ENCODE peak calls at places on chromosome 18, in eight cellular contexts. One of them, this sample, is unnamed.

GRCh38 chr18:23354625-23355024 is 98.5 kb upstream of the RIOK3 start:
- DNase-seq in breast epithelium: no peak
- DNase-seq in Panc1: no peak
- DNase-seq in prostate gland: no peak
- DNase-seq in HCT116: no peak
- DNase-seq in GM12878: no peak
- DNase-seq in suprapubic skin: no peak
- DNase-seq in GM23338: no peak
- DNase-seq in this sample: no peak

GRCh38 chr18:49112031-49112430 is 161.3 kb upstream of the SMAD7 start:
- DNase-seq in breast epithelium: no peak
- DNase-seq in Panc1: no peak
- DNase-seq in prostate gland: no peak
- DNase-seq in HCT116: no peak
- DNase-seq in GM12878: no peak
- DNase-seq in suprapubic skin: no peak
- DNase-seq in GM23338: peak; percentile 53
- DNase-seq in this sample: no peak

GRCh38 chr18:30359521-30359920 is 683.0 kb downstream of the DSC3 start:
- DNase-seq in breast epithelium: no peak
- DNase-seq in Panc1: no peak
- DNase-seq in prostate gland: no peak
- DNase-seq in HCT116: no peak
- DNase-seq in GM12878: no peak
- DNase-seq in suprapubic skin: no peak
- DNase-seq in GM23338: no peak
- DNase-seq in this sample: no peak

GRCh38 chr18:7872569-7872968 is 305.5 kb downstream of the PTPRM start:
- DNase-seq in breast epithelium: no peak
- DNase-seq in Panc1: no peak
- DNase-seq in prostate gland: no peak
- DNase-seq in HCT116: peak; percentile 71
- DNase-seq in GM12878: no peak
- DNase-seq in suprapubic skin: no peak
- DNase-seq in GM23338: no peak
- DNase-seq in this sample: no peak

GRCh38 chr18:44733069-44733753 is 52.5 kb downstream of the SETBP1 start:
- DNase-seq in breast epithelium: no peak
- DNase-seq in Panc1: no peak
- DNase-seq in prostate gland: no peak
- DNase-seq in HCT116: no peak
- DNase-seq in GM12878: no peak
- DNase-seq in suprapubic skin: no peak
- DNase-seq in GM23338: no peak
- DNase-seq in this sample: no peak

GRCh38 chr18:45106331-45106774 is 425.7 kb downstream of the SETBP1 start:
- DNase-seq in breast epithelium: no peak
- DNase-seq in Panc1: no peak
- DNase-seq in prostate gland: no peak
- DNase-seq in HCT116: no peak
- DNase-seq in GM12878: peak; percentile 87
- DNase-seq in suprapubic skin: no peak
- DNase-seq in GM23338: no peak
- DNase-seq in this sample: no peak

GRCh38 chr18:26574958-26575864 is 26.9 kb upstream of the KCTD1 start:
- DNase-seq in breast epithelium: peak; percentile 36
- DNase-seq in Panc1: no peak
- DNase-seq in prostate gland: peak; percentile 76
- DNase-seq in HCT116: no peak
- DNase-seq in GM12878: no peak
- DNase-seq in suprapubic skin: no peak
- DNase-seq in GM23338: peak; percentile 83
- DNase-seq in this sample: peak; percentile 38

GRCh38 chr18:48546411-48546810 is 7.6 kb downstream of the CTIF start:
- DNase-seq in breast epithelium: no peak
- DNase-seq in Panc1: no peak
- DNase-seq in prostate gland: no peak
- DNase-seq in HCT116: no peak
- DNase-seq in GM12878: no peak
- DNase-seq in suprapubic skin: peak; percentile 26
- DNase-seq in GM23338: no peak
- DNase-seq in this sample: no peak

GRCh38 chr18:6088432-6088831 is 193.1 kb upstream of the TMEM200C start:
- DNase-seq in breast epithelium: no peak
- DNase-seq in Panc1: no peak
- DNase-seq in prostate gland: no peak
- DNase-seq in HCT116: no peak
- DNase-seq in GM12878: peak; percentile 11
- DNase-seq in suprapubic skin: no peak
- DNase-seq in GM23338: no peak
- DNase-seq in this sample: no peak

GRCh38 chr18:34834897-34835296 is 124.8 kb downstream of the DTNA start:
- DNase-seq in breast epithelium: no peak
- DNase-seq in Panc1: no peak
- DNase-seq in prostate gland: no peak
- DNase-seq in HCT116: no peak
- DNase-seq in GM12878: no peak
- DNase-seq in suprapubic skin: no peak
- DNase-seq in GM23338: no peak
- DNase-seq in this sample: no peak

GRCh38 chr18:23228102-23229051 is 93.1 kb downstream of the CABLES1 start:
- DNase-seq in breast epithelium: no peak
- DNase-seq in Panc1: no peak
- DNase-seq in prostate gland: no peak
- DNase-seq in HCT116: no peak
- DNase-seq in GM12878: peak; percentile 82
- DNase-seq in suprapubic skin: no peak
- DNase-seq in GM23338: no peak
- DNase-seq in this sample: no peak

GRCh38 chr18:49845629-49846252 is 32.4 kb upstream of the ACAA2 start:
- DNase-seq in breast epithelium: no peak
- DNase-seq in Panc1: no peak
- DNase-seq in prostate gland: no peak
- DNase-seq in HCT116: no peak
- DNase-seq in GM12878: no peak
- DNase-seq in suprapubic skin: no peak
- DNase-seq in GM23338: no peak
- DNase-seq in this sample: no peak

GRCh38 chr18:34971313-34971712 is 69.9 kb upstream of the MAPRE2 start:
- DNase-seq in breast epithelium: no peak
- DNase-seq in Panc1: no peak
- DNase-seq in prostate gland: no peak
- DNase-seq in HCT116: no peak
- DNase-seq in GM12878: no peak
- DNase-seq in suprapubic skin: no peak
- DNase-seq in GM23338: no peak
- DNase-seq in this sample: no peak

GRCh38 chr18:75160315-75160714 is 48.6 kb downstream of the PTGR3 start:
- DNase-seq in breast epithelium: no peak
- DNase-seq in Panc1: no peak
- DNase-seq in prostate gland: no peak
- DNase-seq in HCT116: no peak
- DNase-seq in GM12878: no peak
- DNase-seq in suprapubic skin: peak; percentile 73
- DNase-seq in GM23338: peak; percentile 48
- DNase-seq in this sample: no peak

GRCh38 chr18:49277395-49278036 is 182.9 kb downstream of the DYM start:
- DNase-seq in breast epithelium: no peak
- DNase-seq in Panc1: no peak
- DNase-seq in prostate gland: no peak
- DNase-seq in HCT116: no peak
- DNase-seq in GM12878: no peak
- DNase-seq in suprapubic skin: no peak
- DNase-seq in GM23338: no peak
- DNase-seq in this sample: no peak

GRCh38 chr18:28284132-28284531 is 107.2 kb upstream of the CDH2 start:
- DNase-seq in breast epithelium: no peak
- DNase-seq in Panc1: no peak
- DNase-seq in prostate gland: no peak
- DNase-seq in HCT116: no peak
- DNase-seq in GM12878: no peak
- DNase-seq in suprapubic skin: no peak
- DNase-seq in GM23338: no peak
- DNase-seq in this sample: no peak

GRCh38 chr18:70454705-70455322 is 166.0 kb downstream of the SOCS6 start:
- DNase-seq in breast epithelium: no peak
- DNase-seq in Panc1: peak; percentile 61
- DNase-seq in prostate gland: peak; percentile 44
- DNase-seq in HCT116: peak; percentile 67
- DNase-seq in GM12878: no peak
- DNase-seq in suprapubic skin: no peak
- DNase-seq in GM23338: peak; percentile 81
- DNase-seq in this sample: no peak

GRCh38 chr18:3610818-3611217 is 160.8 kb downstream of the TGIF1 start:
- DNase-seq in breast epithelium: no peak
- DNase-seq in Panc1: no peak
- DNase-seq in prostate gland: no peak
- DNase-seq in HCT116: no peak
- DNase-seq in GM12878: no peak
- DNase-seq in suprapubic skin: peak; percentile 65
- DNase-seq in GM23338: no peak
- DNase-seq in this sample: no peak

GRCh38 chr18:9734189-9734588 is 26.1 kb downstream of the RAB31 start:
- DNase-seq in breast epithelium: no peak
- DNase-seq in Panc1: no peak
- DNase-seq in prostate gland: no peak
- DNase-seq in HCT116: no peak
- DNase-seq in GM12878: no peak
- DNase-seq in suprapubic skin: peak; percentile 48
- DNase-seq in GM23338: no peak
- DNase-seq in this sample: peak; percentile 79

GRCh38 chr18:25239636-25240468 is 112.1 kb downstream of the ZNF521 start:
- DNase-seq in breast epithelium: no peak
- DNase-seq in Panc1: no peak
- DNase-seq in prostate gland: no peak
- DNase-seq in HCT116: no peak
- DNase-seq in GM12878: no peak
- DNase-seq in suprapubic skin: no peak
- DNase-seq in GM23338: no peak
- DNase-seq in this sample: no peak

GRCh38 chr18:671405-671804 is 14.0 kb downstream of the TYMS start:
- DNase-seq in breast epithelium: no peak
- DNase-seq in Panc1: no peak
- DNase-seq in prostate gland: no peak
- DNase-seq in HCT116: no peak
- DNase-seq in GM12878: no peak
- DNase-seq in suprapubic skin: no peak
- DNase-seq in GM23338: no peak
- DNase-seq in this sample: no peak
- H3K36me3 ChIP-seq in breast epithelium: no peaks in the 10 kb centered on the region
- H3K36me3 ChIP-seq in Panc1: peaks cover 25% of the 10 kb centered on the region
- H3K36me3 ChIP-seq in prostate gland: no peaks in the 10 kb centered on the region
- H3K36me3 ChIP-seq in HCT116: peaks cover 70% of the 10 kb centered on the region
- H3K36me3 ChIP-seq in GM12878: peaks cover 35% of the 10 kb centered on the region
- H3K36me3 ChIP-seq in suprapubic skin: peaks cover 40% of the 10 kb centered on the region
- H3K36me3 ChIP-seq in GM23338: peaks cover 54% of the 10 kb centered on the region
- H3K36me3 ChIP-seq in this sample: peaks cover 7% of the 10 kb centered on the region

GRCh38 chr18:65288908-65289307 is 461.9 kb upstream of the CDH7 start:
- DNase-seq in breast epithelium: no peak
- DNase-seq in Panc1: no peak
- DNase-seq in prostate gland: no peak
- DNase-seq in HCT116: no peak
- DNase-seq in GM12878: no peak
- DNase-seq in suprapubic skin: no peak
- DNase-seq in GM23338: no peak
- DNase-seq in this sample: no peak

GRCh38 chr18:65287642-65288041 is 463.2 kb upstream of the CDH7 start:
- DNase-seq in breast epithelium: no peak
- DNase-seq in Panc1: no peak
- DNase-seq in prostate gland: no peak
- DNase-seq in HCT116: no peak
- DNase-seq in GM12878: no peak
- DNase-seq in suprapubic skin: no peak
- DNase-seq in GM23338: no peak
- DNase-seq in this sample: no peak
- TF ChIP-seq POLR2AphosphoS5 in breast epithelium: no peak
- TF ChIP-seq POLR2AphosphoS5 in Panc1: no peak
- TF ChIP-seq POLR2AphosphoS5 in prostate gland: no peak
- TF ChIP-seq POLR2AphosphoS5 in HCT116: no peak
- TF ChIP-seq POLR2AphosphoS5 in GM12878: no peak
- TF ChIP-seq POLR2AphosphoS5 in suprapubic skin: no peak
- TF ChIP-seq POLR2AphosphoS5 in GM23338: no peak
- TF ChIP-seq POLR2AphosphoS5 in this sample: no peak

DNA sequence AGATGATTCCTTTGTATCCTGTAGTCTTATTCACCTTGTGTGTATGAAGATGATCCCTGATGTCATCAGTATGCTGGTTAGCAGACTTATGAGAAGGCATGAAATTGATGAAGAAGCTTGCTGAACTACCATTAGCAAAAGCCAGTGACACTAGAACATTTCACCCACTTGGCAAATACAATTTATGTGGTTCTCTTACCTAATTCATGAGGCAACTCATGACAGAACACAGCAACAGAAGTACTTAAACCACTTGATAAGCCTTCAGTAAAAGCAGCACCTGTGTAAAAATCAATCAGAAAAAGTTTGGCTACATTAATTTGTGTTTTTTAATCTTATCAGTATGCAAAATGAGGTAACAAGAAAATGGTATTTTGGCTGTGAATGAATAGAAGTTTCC is 16.8 kb downstream of the SLC39A6 start:
- DNase-seq in breast epithelium: no peak
- DNase-seq in Panc1: no peak
- DNase-seq in prostate gland: no peak
- DNase-seq in HCT116: no peak
- DNase-seq in GM12878: no peak
- DNase-seq in suprapubic skin: no peak
- DNase-seq in GM23338: no peak
- DNase-seq in this sample: no peak
- H3K36me3 ChIP-seq in breast epithelium: peaks cover 9% of the 10 kb centered on the region
- H3K36me3 ChIP-seq in Panc1: peaks cover 11% of the 10 kb centered on the region
- H3K36me3 ChIP-seq in prostate gland: no peaks in the 10 kb centered on the region
- H3K36me3 ChIP-seq in HCT116: peaks cover 43% of the 10 kb centered on the region
- H3K36me3 ChIP-seq in GM12878: peaks cover 22% of the 10 kb centered on the region
- H3K36me3 ChIP-seq in suprapubic skin: peaks cover 58% of the 10 kb centered on the region
- H3K36me3 ChIP-seq in GM23338: peaks cover 37% of the 10 kb centered on the region
- H3K36me3 ChIP-seq in this sample: peaks cover 14% of the 10 kb centered on the region

DNA sequence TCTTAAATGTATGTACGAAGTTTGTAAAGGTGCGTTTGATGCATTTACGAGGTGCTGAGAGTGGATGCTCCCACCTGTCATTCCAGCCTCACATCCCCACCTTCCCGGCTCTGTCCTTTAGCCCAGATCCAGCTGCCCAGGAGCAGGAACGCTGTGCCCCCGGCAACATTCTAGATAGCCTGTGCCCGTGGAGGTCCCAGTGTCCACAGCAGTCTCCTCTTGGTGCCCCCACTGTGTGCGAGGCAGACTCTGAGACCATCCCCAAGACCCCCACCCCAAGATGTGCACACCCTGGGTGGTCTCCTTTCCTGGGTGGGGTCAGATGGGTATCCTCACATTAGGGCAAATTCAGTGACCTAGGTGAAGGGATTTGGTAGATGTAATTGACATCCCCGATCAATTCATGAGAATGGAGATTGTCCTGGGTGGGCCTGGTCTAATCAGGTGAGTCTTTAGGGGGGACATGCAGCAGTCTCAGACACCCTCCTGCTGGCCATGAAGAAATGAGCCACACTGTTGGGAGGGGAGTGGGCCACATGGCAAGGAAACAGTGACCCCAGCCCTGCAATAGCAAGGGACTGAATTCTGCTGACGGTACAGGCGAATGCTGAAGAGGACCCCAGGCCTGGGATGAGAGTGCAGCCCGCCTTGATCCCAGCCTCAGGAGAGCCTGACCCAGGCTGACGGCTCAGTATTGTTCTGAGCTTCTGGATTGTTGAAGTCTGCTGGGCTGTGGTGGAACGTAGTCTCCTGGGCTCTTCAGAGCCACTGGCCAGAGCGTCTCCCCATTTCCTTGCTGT is 203.3 kb downstream of the FAM210A start:
- DNase-seq in breast epithelium: peak; percentile 5
- DNase-seq in Panc1: no peak
- DNase-seq in prostate gland: no peak
- DNase-seq in HCT116: no peak
- DNase-seq in GM12878: no peak
- DNase-seq in suprapubic skin: no peak
- DNase-seq in GM23338: no peak
- DNase-seq in this sample: no peak
- TF ChIP-seq POLR2AphosphoS5 in breast epithelium: no peak
- TF ChIP-seq POLR2AphosphoS5 in Panc1: no peak
- TF ChIP-seq POLR2AphosphoS5 in prostate gland: no peak
- TF ChIP-seq POLR2AphosphoS5 in HCT116: no peak
- TF ChIP-seq POLR2AphosphoS5 in GM12878: no peak
- TF ChIP-seq POLR2AphosphoS5 in suprapubic skin: no peak
- TF ChIP-seq POLR2AphosphoS5 in GM23338: no peak
- TF ChIP-seq POLR2AphosphoS5 in this sample: no peak